ENCODE peak calls at places on chromosomes 4 and X, in five cellular contexts. G is IMR-90, J is H9, S is mesenchymal stem cell, N is H1. R is an unnamed sample.

GRCh38 chrX:44130189-44130588 is 157.0 kb upstream of the NDP start:
- DNase-seq in J (no peak), G (no peak), N (no peak), S (no peak), R (no peak)

GRCh38 chr4:159179310-159179958 is 76.6 kb downstream of the RAPGEF2 start:
- DNase-seq in S (no peak), N (no peak), G (no peak), J (no peak), R (no peak)

GRCh38 chr4:6257243-6258025 is 12.2 kb upstream of the WFS1 start:
- DNase-seq in J (peak; percentile 78), G (no peak), S (peak; percentile 56), N (no peak), R (no peak)

GRCh38 chrX:123814343-123814742 is 45.5 kb upstream of the XIAP start:
- DNase-seq in N (no peak), G (no peak), J (no peak), S (no peak), R (no peak)

GRCh38 chr4:168119100-168119499 is 26.8 kb downstream of the ANXA10 start:
- DNase-seq in N (no peak), J (no peak), S (no peak), G (no peak), R (no peak)

GRCh38 chr4:87543835-87544461 is 14.8 kb upstream of the SPARCL1 start:
- DNase-seq in S (peak; percentile 47), J (no peak), N (no peak), G (peak; percentile 52), R (no peak)

GRCh38 chr4:163367651-163368050 is 24.0 kb downstream of the NPY5R start:
- DNase-seq in G (no peak), S (peak; percentile 50), N (no peak), J (no peak), R (no peak)

GRCh38 chrX:107135076-107135964 is 16.7 kb upstream of the RBM41 start:
- DNase-seq in N (no peak), J (no peak), G (peak; percentile 54), S (peak; percentile 17), R (no peak)

GRCh38 chrX:101736651-101737050 is 77.0 kb upstream of the ARMCX2 start:
- DNase-seq in S (no peak), J (no peak), G (no peak), N (no peak), R (no peak)

GRCh38 chr4:120730777-120731320 is 191.7 kb downstream of the PRDM5 start:
- DNase-seq in G (no peak), S (no peak), J (no peak), N (no peak), R (no peak)

GRCh38 chrX:139094671-139095592 is 383.4 kb upstream of the FGF13 start:
- DNase-seq in J (no peak), N (no peak), S (no peak), G (no peak), R (no peak)

GRCh38 chr4:86233681-86234080 is 126.2 kb downstream of the MAPK10 start:
- DNase-seq in S (no peak), G (peak; percentile 15), N (no peak), J (no peak), R (no peak)

GRCh38 chr4:140103676-140104075 is 50.3 kb downstream of the MAML3 start:
- DNase-seq in S (peak; percentile 22), N (no peak), G (peak; percentile 62), J (no peak), R (no peak)

GRCh38 chr4:133452669-133453068 is 303.6 kb downstream of the PCDH10 start:
- DNase-seq in J (no peak), S (no peak), G (no peak), N (no peak), R (no peak)

GRCh38 chr4:86451560-86452322 is 91.9 kb upstream of the MAPK10 start:
- DNase-seq in G (peak; percentile 30), N (no peak), J (no peak), S (peak; percentile 34), R (no peak)

GRCh38 chr4:98658287-98659105 is at the start of gene TSPAN5:
- DNase-seq in G (peak; percentile 67), J (peak; percentile 84), S (peak; percentile 81), N (peak; percentile 82), R (peak; percentile 85)

GRCh38 chr4:54658321-54659093 is 750 bp downstream of the KIT start:
- DNase-seq in N (peak; percentile 78), J (peak; percentile 54), S (peak; percentile 67), G (peak; percentile 36), R (peak; percentile 52)

GRCh38 chrX:32572644-32573043 is 638.7 kb downstream of the DMD start:
- DNase-seq in J (no peak), N (no peak), G (peak; percentile 60), S (no peak), R (no peak)

GRCh38 chr4:165779950-165780670 is 92.9 kb upstream of the TLL1 start:
- DNase-seq in G (no peak), J (no peak), S (peak; percentile 8), N (no peak), R (no peak)

GRCh38 chrX:3175659-3176438 is 134.6 kb downstream of the ARSF start:
- DNase-seq in N (no peak), G (peak; percentile 56), S (peak; percentile 65), J (no peak), R (no peak)

GRCh38 chr4:143554728-143555597 is 41.5 kb downstream of the SMARCA5 start:
- DNase-seq in S (no peak), N (no peak), G (no peak), J (no peak), R (no peak)

GRCh38 chr4:2843023-2843908 is at the start of gene ADD1:
- DNase-seq in J (peak; percentile 95), S (peak; percentile 93), N (peak; percentile 100), G (peak; percentile 91), R (peak; percentile 97)
- H4K8ac ChIP-seq in J (no peak within 1 kb of the TSS), S (peak within 1 kb of the TSS; percentile 63), N (peak within 1 kb of the TSS; percentile 81), G (peak within 1 kb of the TSS; percentile 96), R (peak within 1 kb of the TSS; percentile 48)

DNA sequence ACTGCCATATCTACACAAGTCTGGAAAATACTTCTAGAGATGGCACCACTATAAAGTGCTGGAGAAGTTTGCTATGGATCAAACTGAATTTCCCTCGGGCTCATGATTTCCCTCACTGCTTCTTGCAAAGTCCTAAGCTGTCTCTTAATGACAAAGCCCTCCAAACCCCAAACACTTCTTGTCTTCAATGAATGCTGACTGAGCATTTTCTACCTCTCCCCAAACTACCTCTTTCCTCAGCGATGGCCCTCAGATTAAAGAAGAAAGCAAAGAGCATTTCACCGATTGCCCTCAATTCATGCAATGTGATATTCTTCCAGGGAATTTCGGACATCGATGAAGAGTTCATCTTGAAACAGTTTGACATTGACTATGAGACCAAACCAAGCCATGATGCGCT is 19.7 kb downstream of the FAM47E start:
- DNase-seq in S (no peak), N (no peak), G (no peak), J (no peak), R (no peak)
- H2BK15ac ChIP-seq in S (no peak overlapping the region), N (no peak overlapping the region), G (no peak overlapping the region), J (no peak overlapping the region), R (no peak overlapping the region)

GRCh38 chr4:74660866-74661265 is 133.5 kb downstream of the BTC start:
- DNase-seq in G (no peak), S (no peak), J (no peak), N (no peak), R (no peak)
- H4K91ac ChIP-seq in G (peak overlapping the region; percentile 40), S (no peak overlapping the region), J (no peak overlapping the region), N (no peak overlapping the region), R (no peak overlapping the region)

DNA sequence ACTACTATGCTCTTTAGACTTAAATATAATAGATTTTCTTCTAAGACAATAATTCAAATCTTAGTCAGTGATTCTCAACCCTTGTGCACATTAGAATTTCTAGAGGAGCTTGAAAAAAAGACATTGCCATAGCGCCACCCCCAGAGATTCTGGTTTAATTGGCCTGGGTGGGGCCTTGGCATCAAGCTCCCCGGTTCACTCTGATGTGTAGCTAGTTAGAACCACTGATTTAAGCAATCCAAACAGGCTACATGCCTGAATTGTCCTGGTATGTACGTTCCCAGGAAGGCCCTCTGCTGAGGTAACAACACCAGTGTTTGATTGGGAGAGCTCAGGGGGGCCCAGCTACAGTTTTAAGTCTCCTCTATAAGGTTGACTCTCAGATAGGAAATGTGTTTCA is 1.4 kb upstream of the ATP10D start:
- DNase-seq in S (no peak), J (no peak), N (no peak), G (no peak), R (no peak)
- H4K8ac ChIP-seq in S (no peak overlapping the region), J (no peak overlapping the region), N (no peak overlapping the region), G (peak overlapping the region; percentile 24), R (no peak overlapping the region)

R was measured in neuronal stem cell.